ENCODE peak calls at places on chromosomes 16 and 17, in ten cellular contexts. One of them, this sample, is unnamed.

GRCh38 chr16:50246299-50247122 is 19.8 kb upstream of the ADCY7 start:
- DNase-seq in hepatocyte: no peak
- DNase-seq in mammary epithelial cell: no peak
- DNase-seq in left lung: peak; percentile 56
- DNase-seq in neural progenitor cell: peak; percentile 67
- DNase-seq in effector memory CD4-positive, alpha-beta T cell: no peak
- DNase-seq in CD8-positive, alpha-beta memory T cell: no peak
- DNase-seq in iPS DF 6.9: no peak
- DNase-seq in testis: no peak
- DNase-seq in lung: no peak
- DNase-seq in this sample: no peak

GRCh38 chr16:74448990-74449389 is 27.7 kb upstream of the CLEC18B start:
- DNase-seq in hepatocyte: peak; percentile 66
- DNase-seq in mammary epithelial cell: peak; percentile 81
- DNase-seq in left lung: peak; percentile 74
- DNase-seq in neural progenitor cell: no peak
- DNase-seq in effector memory CD4-positive, alpha-beta T cell: no peak
- DNase-seq in CD8-positive, alpha-beta memory T cell: no peak
- DNase-seq in iPS DF 6.9: no peak
- DNase-seq in testis: peak; percentile 75
- DNase-seq in lung: peak; percentile 58
- DNase-seq in this sample: peak; percentile 97

GRCh38 chr17:284676-285355 is 67.8 kb downstream of the RPH3AL start:
- DNase-seq in hepatocyte: no peak
- DNase-seq in mammary epithelial cell: no peak
- DNase-seq in left lung: no peak
- DNase-seq in neural progenitor cell: no peak
- DNase-seq in effector memory CD4-positive, alpha-beta T cell: no peak
- DNase-seq in CD8-positive, alpha-beta memory T cell: peak; percentile 20
- DNase-seq in iPS DF 6.9: no peak
- DNase-seq in testis: no peak
- DNase-seq in lung: no peak
- DNase-seq in this sample: no peak

GRCh38 chr16:76511203-76511602 is 234.0 kb downstream of the CNTNAP4 start:
- DNase-seq in hepatocyte: no peak
- DNase-seq in mammary epithelial cell: no peak
- DNase-seq in left lung: no peak
- DNase-seq in neural progenitor cell: no peak
- DNase-seq in effector memory CD4-positive, alpha-beta T cell: no peak
- DNase-seq in CD8-positive, alpha-beta memory T cell: no peak
- DNase-seq in iPS DF 6.9: no peak
- DNase-seq in testis: no peak
- DNase-seq in lung: no peak
- DNase-seq in this sample: no peak

GRCh38 chr16:72990003-72990521 is 57.9 kb downstream of the ZFHX3 start:
- DNase-seq in hepatocyte: peak; percentile 53
- DNase-seq in mammary epithelial cell: peak; percentile 81
- DNase-seq in left lung: peak; percentile 47
- DNase-seq in neural progenitor cell: peak; percentile 45
- DNase-seq in effector memory CD4-positive, alpha-beta T cell: no peak
- DNase-seq in CD8-positive, alpha-beta memory T cell: no peak
- DNase-seq in iPS DF 6.9: no peak
- DNase-seq in testis: peak; percentile 55
- DNase-seq in lung: peak; percentile 58
- DNase-seq in this sample: no peak

GRCh38 chr17:70041575-70041974 is 33.5 kb upstream of the KCNJ16 start:
- DNase-seq in hepatocyte: no peak
- DNase-seq in mammary epithelial cell: no peak
- DNase-seq in left lung: no peak
- DNase-seq in neural progenitor cell: no peak
- DNase-seq in effector memory CD4-positive, alpha-beta T cell: no peak
- DNase-seq in CD8-positive, alpha-beta memory T cell: no peak
- DNase-seq in iPS DF 6.9: no peak
- DNase-seq in testis: no peak
- DNase-seq in lung: no peak
- DNase-seq in this sample: no peak

GRCh38 chr17:9123594-9124553 is 102.6 kb downstream of the NTN1 start:
- DNase-seq in hepatocyte: no peak
- DNase-seq in mammary epithelial cell: no peak
- DNase-seq in left lung: no peak
- DNase-seq in neural progenitor cell: no peak
- DNase-seq in effector memory CD4-positive, alpha-beta T cell: no peak
- DNase-seq in CD8-positive, alpha-beta memory T cell: no peak
- DNase-seq in iPS DF 6.9: no peak
- DNase-seq in testis: no peak
- DNase-seq in lung: no peak
- DNase-seq in this sample: no peak

GRCh38 chr17:65389426-65389825 is 172.0 kb downstream of the AXIN2 start:
- DNase-seq in hepatocyte: no peak
- DNase-seq in mammary epithelial cell: no peak
- DNase-seq in left lung: no peak
- DNase-seq in neural progenitor cell: no peak
- DNase-seq in effector memory CD4-positive, alpha-beta T cell: no peak
- DNase-seq in CD8-positive, alpha-beta memory T cell: no peak
- DNase-seq in iPS DF 6.9: no peak
- DNase-seq in testis: no peak
- DNase-seq in lung: no peak
- DNase-seq in this sample: no peak

GRCh38 chr16:57054338-57054737 is 38.0 kb upstream of the CPNE2 start:
- DNase-seq in hepatocyte: no peak
- DNase-seq in mammary epithelial cell: no peak
- DNase-seq in left lung: no peak
- DNase-seq in neural progenitor cell: no peak
- DNase-seq in effector memory CD4-positive, alpha-beta T cell: no peak
- DNase-seq in CD8-positive, alpha-beta memory T cell: no peak
- DNase-seq in iPS DF 6.9: no peak
- DNase-seq in testis: no peak
- DNase-seq in lung: no peak
- DNase-seq in this sample: no peak

GRCh38 chr16:89711601-89712475 is 8.9 kb downstream of the VPS9D1 start:
- DNase-seq in hepatocyte: peak; percentile 70
- DNase-seq in mammary epithelial cell: peak; percentile 37
- DNase-seq in left lung: no peak
- DNase-seq in neural progenitor cell: peak; percentile 65
- DNase-seq in effector memory CD4-positive, alpha-beta T cell: peak; percentile 47
- DNase-seq in CD8-positive, alpha-beta memory T cell: peak; percentile 79
- DNase-seq in iPS DF 6.9: no peak
- DNase-seq in testis: peak; percentile 69
- DNase-seq in lung: peak; percentile 46
- DNase-seq in this sample: peak; percentile 71

GRCh38 chr16:84247844-84248243 is 8.0 kb upstream of the KCNG4 start:
- DNase-seq in hepatocyte: no peak
- DNase-seq in mammary epithelial cell: peak; percentile 72
- DNase-seq in left lung: no peak
- DNase-seq in neural progenitor cell: no peak
- DNase-seq in effector memory CD4-positive, alpha-beta T cell: no peak
- DNase-seq in CD8-positive, alpha-beta memory T cell: no peak
- DNase-seq in iPS DF 6.9: no peak
- DNase-seq in testis: no peak
- DNase-seq in lung: no peak
- DNase-seq in this sample: no peak

GRCh38 chr16:88287219-88287618 is 95.5 kb upstream of the ZNF469 start:
- DNase-seq in hepatocyte: no peak
- DNase-seq in mammary epithelial cell: no peak
- DNase-seq in left lung: no peak
- DNase-seq in neural progenitor cell: no peak
- DNase-seq in effector memory CD4-positive, alpha-beta T cell: no peak
- DNase-seq in CD8-positive, alpha-beta memory T cell: no peak
- DNase-seq in iPS DF 6.9: no peak
- DNase-seq in testis: peak; percentile 48
- DNase-seq in lung: no peak
- DNase-seq in this sample: no peak

GRCh38 chr16:20673882-20674683 is 23.4 kb downstream of the ACSM1 start:
- DNase-seq in hepatocyte: no peak
- DNase-seq in mammary epithelial cell: no peak
- DNase-seq in left lung: no peak
- DNase-seq in neural progenitor cell: no peak
- DNase-seq in effector memory CD4-positive, alpha-beta T cell: no peak
- DNase-seq in CD8-positive, alpha-beta memory T cell: no peak
- DNase-seq in iPS DF 6.9: no peak
- DNase-seq in testis: peak; percentile 16
- DNase-seq in lung: no peak
- DNase-seq in this sample: peak; percentile 51

GRCh38 chr16:26382607-26383006 is 684.1 kb upstream of the C16orf82 start:
- DNase-seq in hepatocyte: no peak
- DNase-seq in mammary epithelial cell: no peak
- DNase-seq in left lung: no peak
- DNase-seq in neural progenitor cell: no peak
- DNase-seq in effector memory CD4-positive, alpha-beta T cell: no peak
- DNase-seq in CD8-positive, alpha-beta memory T cell: no peak
- DNase-seq in iPS DF 6.9: no peak
- DNase-seq in testis: no peak
- DNase-seq in lung: no peak
- DNase-seq in this sample: no peak

DNA sequence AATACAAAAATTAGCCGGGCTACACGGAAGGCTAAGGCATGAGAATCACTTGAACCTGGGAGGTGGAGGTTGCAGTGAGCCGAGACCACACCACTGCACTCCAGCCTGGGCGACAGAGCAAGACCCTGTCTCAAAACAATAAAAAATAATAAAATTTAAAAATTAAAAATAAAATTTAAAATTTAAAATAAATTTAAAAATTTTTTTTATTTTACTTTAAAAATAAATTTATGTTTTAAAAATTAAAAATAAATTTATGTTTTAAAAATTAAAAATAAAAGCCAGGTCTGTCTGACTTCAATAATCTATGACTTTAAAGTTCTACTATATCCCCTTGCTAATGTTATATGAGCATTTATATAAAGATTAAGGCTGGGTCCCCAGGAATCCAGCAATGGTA is 140.3 kb upstream of the NOL11 start:
- DNase-seq in hepatocyte: no peak
- DNase-seq in mammary epithelial cell: no peak
- DNase-seq in left lung: no peak
- DNase-seq in neural progenitor cell: no peak
- DNase-seq in effector memory CD4-positive, alpha-beta T cell: no peak
- DNase-seq in CD8-positive, alpha-beta memory T cell: no peak
- DNase-seq in iPS DF 6.9: no peak
- DNase-seq in testis: no peak
- DNase-seq in lung: no peak
- DNase-seq in this sample: no peak
- H3K4me1 ChIP-seq in hepatocyte: no peaks in the 10 kb centered on the region
- H3K4me1 ChIP-seq in mammary epithelial cell: no peaks in the 10 kb centered on the region
- H3K4me1 ChIP-seq in left lung: no peaks in the 10 kb centered on the region
- H3K4me1 ChIP-seq in neural progenitor cell: peaks cover 11% of the 10 kb centered on the region
- H3K4me1 ChIP-seq in effector memory CD4-positive, alpha-beta T cell: no peaks in the 10 kb centered on the region
- H3K4me1 ChIP-seq in CD8-positive, alpha-beta memory T cell: no peaks in the 10 kb centered on the region
- H3K4me1 ChIP-seq in iPS DF 6.9: no peaks in the 10 kb centered on the region
- H3K4me1 ChIP-seq in testis: no peaks in the 10 kb centered on the region
- H3K4me1 ChIP-seq in lung: no peaks in the 10 kb centered on the region
- H3K4me1 ChIP-seq in this sample: no peaks in the 10 kb centered on the region

GRCh38 chr17:57540596-57540995 is 204.5 kb downstream of the CCDC182 start:
- DNase-seq in hepatocyte: no peak
- DNase-seq in mammary epithelial cell: no peak
- DNase-seq in left lung: no peak
- DNase-seq in neural progenitor cell: no peak
- DNase-seq in effector memory CD4-positive, alpha-beta T cell: no peak
- DNase-seq in CD8-positive, alpha-beta memory T cell: no peak
- DNase-seq in iPS DF 6.9: no peak
- DNase-seq in testis: no peak
- DNase-seq in lung: no peak
- DNase-seq in this sample: no peak
- H3K27ac ChIP-seq in hepatocyte: peak overlapping the region; percentile 86
- H3K27ac ChIP-seq in mammary epithelial cell: no peak overlapping the region
- H3K27ac ChIP-seq in left lung: no peak overlapping the region
- H3K27ac ChIP-seq in neural progenitor cell: no peak overlapping the region
- H3K27ac ChIP-seq in effector memory CD4-positive, alpha-beta T cell: no peak overlapping the region
- H3K27ac ChIP-seq in CD8-positive, alpha-beta memory T cell: no peak overlapping the region
- H3K27ac ChIP-seq in iPS DF 6.9: no peak overlapping the region
- H3K27ac ChIP-seq in testis: no peak overlapping the region
- H3K27ac ChIP-seq in lung: no peak overlapping the region
- H3K27ac ChIP-seq in this sample: no peak overlapping the region

DNA sequence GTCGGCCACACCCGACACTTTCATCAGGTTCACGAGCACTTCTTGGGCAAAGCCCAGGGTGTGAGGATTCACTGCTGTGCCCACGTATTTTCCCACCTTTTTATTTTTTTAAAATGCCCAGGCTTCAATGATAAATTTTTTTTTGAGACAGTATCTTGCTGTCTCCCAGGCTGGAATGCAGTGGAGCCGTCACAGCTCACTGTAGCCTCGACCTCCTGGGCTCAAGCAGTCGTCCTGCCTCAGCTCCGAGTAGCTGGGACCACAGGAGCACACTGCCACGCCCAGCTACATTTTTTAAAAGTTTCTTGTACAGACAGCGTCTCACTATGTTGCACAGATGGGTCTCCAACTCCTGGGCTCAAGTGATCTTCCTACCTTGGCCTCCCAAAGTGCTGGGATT is 17.8 kb downstream of the UTS2R start:
- DNase-seq in hepatocyte: peak; percentile 1
- DNase-seq in mammary epithelial cell: no peak
- DNase-seq in left lung: no peak
- DNase-seq in neural progenitor cell: no peak
- DNase-seq in effector memory CD4-positive, alpha-beta T cell: no peak
- DNase-seq in CD8-positive, alpha-beta memory T cell: no peak
- DNase-seq in iPS DF 6.9: no peak
- DNase-seq in testis: no peak
- DNase-seq in lung: no peak
- DNase-seq in this sample: no peak
- H3K27me3 ChIP-seq in hepatocyte: no peaks in the 10 kb centered on the region
- H3K27me3 ChIP-seq in mammary epithelial cell: no peaks in the 10 kb centered on the region
- H3K27me3 ChIP-seq in left lung: peaks cover 7% of the 10 kb centered on the region
- H3K27me3 ChIP-seq in neural progenitor cell: no peaks in the 10 kb centered on the region
- H3K27me3 ChIP-seq in effector memory CD4-positive, alpha-beta T cell: no peaks in the 10 kb centered on the region
- H3K27me3 ChIP-seq in CD8-positive, alpha-beta memory T cell: no peaks in the 10 kb centered on the region
- H3K27me3 ChIP-seq in iPS DF 6.9: no peaks in the 10 kb centered on the region
- H3K27me3 ChIP-seq in testis: no peaks in the 10 kb centered on the region
- H3K27me3 ChIP-seq in lung: no peaks in the 10 kb centered on the region
- H3K27me3 ChIP-seq in this sample: no peaks in the 10 kb centered on the region

GRCh38 chr17:75875182-75875939 is 3.0 kb downstream of the TRIM47 start:
- DNase-seq in hepatocyte: no peak
- DNase-seq in mammary epithelial cell: no peak
- DNase-seq in left lung: peak; percentile 53
- DNase-seq in neural progenitor cell: no peak
- DNase-seq in effector memory CD4-positive, alpha-beta T cell: no peak
- DNase-seq in CD8-positive, alpha-beta memory T cell: no peak
- DNase-seq in iPS DF 6.9: no peak
- DNase-seq in testis: peak; percentile 64
- DNase-seq in lung: peak; percentile 55
- DNase-seq in this sample: no peak

GRCh38 chr17:75875940-75876189 is 2.5 kb downstream of the TRIM47 start:
- DNase-seq in hepatocyte: no peak
- DNase-seq in mammary epithelial cell: no peak
- DNase-seq in left lung: no peak
- DNase-seq in neural progenitor cell: no peak
- DNase-seq in effector memory CD4-positive, alpha-beta T cell: no peak
- DNase-seq in CD8-positive, alpha-beta memory T cell: no peak
- DNase-seq in iPS DF 6.9: no peak
- DNase-seq in testis: peak; percentile 63
- DNase-seq in lung: no peak
- DNase-seq in this sample: no peak

GRCh38 chr17:75874323-75875181 is 3.8 kb downstream of the TRIM47 start:
- DNase-seq in hepatocyte: no peak
- DNase-seq in mammary epithelial cell: no peak
- DNase-seq in left lung: no peak
- DNase-seq in neural progenitor cell: no peak
- DNase-seq in effector memory CD4-positive, alpha-beta T cell: no peak
- DNase-seq in CD8-positive, alpha-beta memory T cell: no peak
- DNase-seq in iPS DF 6.9: no peak
- DNase-seq in testis: no peak
- DNase-seq in lung: no peak
- DNase-seq in this sample: no peak

GRCh38 chr17:75873587-75874322 is 4.6 kb downstream of the TRIM47 start:
- DNase-seq in hepatocyte: no peak
- DNase-seq in mammary epithelial cell: no peak
- DNase-seq in left lung: no peak
- DNase-seq in neural progenitor cell: no peak
- DNase-seq in effector memory CD4-positive, alpha-beta T cell: no peak
- DNase-seq in CD8-positive, alpha-beta memory T cell: no peak
- DNase-seq in iPS DF 6.9: no peak
- DNase-seq in testis: peak; percentile 54
- DNase-seq in lung: no peak
- DNase-seq in this sample: no peak

GRCh38 chr17:75872434-75873351 is 5.7 kb downstream of the TRIM47 start:
- DNase-seq in hepatocyte: peak; percentile 86
- DNase-seq in mammary epithelial cell: peak; percentile 86
- DNase-seq in left lung: peak; percentile 76
- DNase-seq in neural progenitor cell: no peak
- DNase-seq in effector memory CD4-positive, alpha-beta T cell: peak; percentile 45
- DNase-seq in CD8-positive, alpha-beta memory T cell: peak; percentile 82
- DNase-seq in iPS DF 6.9: no peak
- DNase-seq in testis: peak; percentile 92
- DNase-seq in lung: peak; percentile 71
- DNase-seq in this sample: peak; percentile 77
- H3K4me1 ChIP-seq in hepatocyte: peaks cover 22% of the 10 kb centered on the region
- H3K4me1 ChIP-seq in mammary epithelial cell: peaks cover 47% of the 10 kb centered on the region
- H3K4me1 ChIP-seq in left lung: peaks cover 37% of the 10 kb centered on the region
- H3K4me1 ChIP-seq in neural progenitor cell: peaks cover 6% of the 10 kb centered on the region
- H3K4me1 ChIP-seq in effector memory CD4-positive, alpha-beta T cell: peaks cover 50% of the 10 kb centered on the region
- H3K4me1 ChIP-seq in CD8-positive, alpha-beta memory T cell: peaks cover 41% of the 10 kb centered on the region
- H3K4me1 ChIP-seq in iPS DF 6.9: peaks cover 6% of the 10 kb centered on the region
- H3K4me1 ChIP-seq in testis: peaks cover 80% of the 10 kb centered on the region
- H3K4me1 ChIP-seq in lung: peaks cover 3% of the 10 kb centered on the region
- H3K4me1 ChIP-seq in this sample: peaks cover 15% of the 10 kb centered on the region

This sample was measured in cardiac muscle cell.